ENCODE peak calls at places on chromosomes 13 and 19, in seven cellular contexts. F, A, L, S, G, K and O are unnamed samples.

GRCh38 chr19:33684550-33685303 is 63.0 kb downstream of the CHST8 start:
- DNase-seq in G (no peak), K (no peak), L (no peak), A (no peak), F (peak), S (no peak), O (no peak)

GRCh38 chr13:107005577-107005976 is 437.6 kb upstream of the ARGLU1 start:
- DNase-seq in G (no peak), F (no peak), K (no peak), L (no peak), A (no peak), S (no peak), O (no peak)

GRCh38 chr13:94351292-94352000 is 128.0 kb downstream of the DCT start:
- DNase-seq in S (no peak), K (no peak), F (no peak), A (peak), L (peak), G (no peak), O (peak)

GRCh38 chr13:36945078-36945477 is 25.0 kb upstream of the SMAD9 start:
- DNase-seq in F (no peak), G (no peak), A (no peak), L (no peak), S (no peak), K (no peak), O (no peak)

GRCh38 chr13:60146491-60146890 is 17.2 kb downstream of the DIAPH3 start:
- DNase-seq in A (no peak), L (no peak), G (no peak), S (no peak), K (no peak), F (no peak), O (no peak)

GRCh38 chr13:31485651-31486051 is 253.7 kb upstream of the RXFP2 start:
- DNase-seq in L (peak), S (no peak), G (no peak), F (no peak), K (no peak), A (no peak), O (no peak)

GRCh38 chr13:26488236-26489028 is 69.1 kb upstream of the WASF3 start:
- DNase-seq in L (no peak), G (no peak), F (no peak), S (no peak), K (no peak), A (no peak), O (no peak)

GRCh38 chr19:802888-803561 is 5.8 kb downstream of the PTBP1 start:
- DNase-seq in G (no peak), S (no peak), K (no peak), F (no peak), L (no peak), A (no peak), O (no peak)

GRCh38 chr13:52983836-52984235 is 44.8 kb upstream of the OLFM4 start:
- DNase-seq in G (no peak), L (no peak), K (no peak), A (no peak), S (no peak), F (no peak), O (no peak)

GRCh38 chr13:60453490-60453889 is 56.5 kb downstream of the TDRD3 start:
- DNase-seq in A (no peak), K (no peak), F (no peak), S (no peak), G (no peak), L (no peak), O (no peak)

GRCh38 chr13:106318941-106319411 is 216.5 kb downstream of the EFNB2 start:
- DNase-seq in F (no peak), K (no peak), A (peak), G (no peak), S (no peak), L (peak), O (peak)

GRCh38 chr19:6273701-6274601 is 5.8 kb downstream of the MLLT1 start:
- DNase-seq in L (peak), A (peak), S (no peak), K (no peak), G (peak), F (no peak), O (peak)

GRCh38 chr19:16104722-16105121 is 7.0 kb upstream of the RAB8A start:
- DNase-seq in A (peak), S (peak), F (no peak), K (no peak), G (no peak), L (no peak), O (no peak)

GRCh38 chr19:4976412-4977298 is 7.7 kb downstream of the KDM4B start:
- DNase-seq in L (peak), S (peak), G (peak), A (peak), K (peak), F (no peak), O (peak)

GRCh38 chr19:39265321-39265916 is 2.8 kb upstream of the IFNL2 start:
- DNase-seq in K (peak), A (no peak), S (no peak), L (no peak), G (no peak), F (peak), O (no peak)

GRCh38 chr19:1652471-1653299 is at the start of gene TCF3:
- DNase-seq in K (peak), A (peak), L (peak), G (peak), F (peak), S (peak), O (peak)

GRCh38 chr13:98050041-98050466 is 92.8 kb upstream of the FARP1 start:
- DNase-seq in K (no peak), G (no peak), A (no peak), F (no peak), L (no peak), S (no peak), O (no peak)

GRCh38 chr19:28264556-28264955 is 948.4 kb downstream of the UQCRFS1 start:
- DNase-seq in L (no peak), G (no peak), S (no peak), K (no peak), A (no peak), F (no peak), O (no peak)